ENCODE peak calls at places on chromosome 1, in four cellular contexts. U, B, Y and O are unnamed samples.

GRCh38 chr1:223500560-223501425 is 107.6 kb downstream of the CCDC185 start:
- DNase-seq in B (no peak), Y (no peak), U (no peak), O (no peak)

GRCh38 chr1:234616644-234617043 is 6.7 kb upstream of the IRF2BP2 start:
- DNase-seq in Y (no peak), U (no peak), B (no peak), O (no peak)

GRCh38 chr1:91511386-91511785 is 10.7 kb downstream of the CDC7 start:
- DNase-seq in U (no peak), B (no peak), Y (peak; percentile 54), O (no peak)

GRCh38 chr1:31084782-31085569 is 19.5 kb upstream of the PUM1 start:
- DNase-seq in Y (no peak), U (no peak), B (no peak), O (no peak)

GRCh38 chr1:161921990-161922389 is 101.7 kb downstream of the OLFML2B start:
- DNase-seq in B (no peak), U (no peak), Y (no peak), O (no peak)

GRCh38 chr1:187788686-187789085 is 959.9 kb downstream of the PLA2G4A start:
- DNase-seq in U (no peak), B (no peak), Y (peak; percentile 58), O (peak; percentile 10)

GRCh38 chr1:47334765-47335435 is 1.3 kb downstream of the CMPK1 start:
- DNase-seq in Y (no peak), B (no peak), U (no peak), O (no peak)

GRCh38 chr1:78854556-78854955 is 152.0 kb downstream of the ADGRL4 start:
- DNase-seq in U (no peak), B (no peak), Y (no peak), O (no peak)

GRCh38 chr1:157156058-157156541 is 17.9 kb upstream of the ETV3 start:
- DNase-seq in U (peak; percentile 70), B (peak; percentile 89), Y (peak; percentile 91), O (peak; percentile 91)

GRCh38 chr1:153639280-153639679 is 5.4 kb downstream of the CHTOP start:
- DNase-seq in B (no peak), U (no peak), Y (no peak), O (no peak)

GRCh38 chr1:118960026-118960561 is 28.0 kb downstream of the TBX15 start:
- DNase-seq in Y (no peak), B (no peak), U (no peak), O (no peak)

GRCh38 chr1:145849356-145850165 is 4.1 kb downstream of the NUDT17 start:
- DNase-seq in U (no peak), Y (peak; percentile 20), B (no peak), O (peak; percentile 47)

GRCh38 chr1:195591917-195592672 is 1016.1 kb downstream of the KCNT2 start:
- DNase-seq in Y (no peak), U (no peak), B (no peak), O (no peak)

GRCh38 chr1:203521071-203521794 is 27.3 kb downstream of the OPTC start:
- DNase-seq in B (no peak), U (no peak), Y (no peak), O (peak; percentile 71)

GRCh38 chr1:117060441-117061317 is 553 bp downstream of the TTF2 start:
- DNase-seq in Y (no peak), B (no peak), U (no peak), O (no peak)

GRCh38 chr1:186420923-186421322 is 40.0 kb downstream of the PDC start:
- DNase-seq in B (no peak), Y (no peak), U (no peak), O (no peak)

GRCh38 chr1:93723101-93723500 is 41.5 kb upstream of the BCAR3 start:
- DNase-seq in B (no peak), U (no peak), Y (peak; percentile 71), O (no peak)

GRCh38 chr1:45979074-45979777 is 153.2 kb downstream of the PIK3R3 start:
- DNase-seq in U (no peak), Y (no peak), B (no peak), O (no peak)

GRCh38 chr1:78210167-78210566 is 164.4 kb downstream of the GIPC2 start:
- DNase-seq in U (no peak), Y (no peak), B (no peak), O (no peak)

GRCh38 chr1:8889925-8890785 is 11.7 kb upstream of the ENO1 start:
- DNase-seq in U (no peak), Y (no peak), B (peak; percentile 92), O (no peak)

GRCh38 chr1:178684542-178685000 is 40.5 kb upstream of the RALGPS2 start:
- DNase-seq in B (no peak), Y (no peak), U (no peak), O (no peak)

GRCh38 chr1:231059566-231060193 is 19.6 kb upstream of the FAM89A start:
- DNase-seq in U (no peak), B (no peak), Y (no peak), O (no peak)

GRCh38 chr1:94772230-94772641 is 47.9 kb upstream of the SLC44A3 start:
- DNase-seq in B (no peak), U (no peak), Y (no peak), O (no peak)

GRCh38 chr1:32767156-32767555 is 50.0 kb downstream of the YARS1 start:
- DNase-seq in B (no peak), U (no peak), Y (no peak), O (no peak)

GRCh38 chr1:156868341-156868740 is 7.7 kb downstream of the NTRK1 start:
- DNase-seq in Y (no peak), U (no peak), B (no peak), O (peak; percentile 71)

GRCh38 chr1:68116643-68117235 is 66.3 kb upstream of the DIRAS3 start:
- DNase-seq in Y (peak; percentile 63), U (no peak), B (peak; percentile 74), O (peak; percentile 52)

GRCh38 chr1:14369526-14370213 is 228.8 kb upstream of the KAZN start:
- DNase-seq in B (no peak), U (no peak), Y (no peak), O (no peak)

GRCh38 chr1:164006621-164007020 is 552.4 kb upstream of the PBX1 start:
- DNase-seq in U (no peak), B (no peak), Y (no peak), O (no peak)

GRCh38 chr1:119603695-119604094 is 44.4 kb downstream of the ZNF697 start:
- DNase-seq in B (no peak), U (no peak), Y (no peak), O (no peak)

GRCh38 chr1:18597159-18598042 is 33.2 kb upstream of the PAX7 start:
- DNase-seq in B (peak; percentile 75), Y (peak; percentile 82), U (peak; percentile 24), O (peak; percentile 62)

GRCh38 chr1:209150114-209150513 is 433.4 kb upstream of the CAMK1G start:
- DNase-seq in B (no peak), Y (peak; percentile 78), U (no peak), O (no peak)

GRCh38 chr1:246435421-246436041 is 71.5 kb downstream of the SMYD3 start:
- DNase-seq in B (no peak), Y (peak; percentile 18), U (no peak), O (no peak)